ENCODE peak calls at places on chromosomes 7 and 10, in eight cellular contexts. P is hepatocyte, D is OCI-LY7, B is SK-N-SH, I is GM23338, K is MM.1S, U is neural progenitor cell, Y is HCT116. Z is an unnamed sample.

GRCh38 chr10:43057831-43058340 is 19.0 kb upstream of the RET start:
- DNase-seq in P (no peak), D (no peak), B (no peak), I (no peak), K (no peak), U (no peak), Y (no peak), Z (no peak)

GRCh38 chr7:143892527-143893300 is 9.3 kb downstream of the TCAF1 start:
- DNase-seq in P (no peak), D (peak), B (no peak), I (peak), K (peak), U (peak), Y (peak), Z (peak)

GRCh38 chr7:29113384-29114102 is 32.8 kb downstream of the CPVL start:
- DNase-seq in P (peak), D (peak), B (no peak), I (peak), K (peak), U (peak), Y (peak), Z (peak)

GRCh38 chr10:103836776-103837344 is 18.5 kb downstream of the SH3PXD2A start:
- DNase-seq in P (peak), D (no peak), B (no peak), I (no peak), K (no peak), U (no peak), Y (no peak), Z (no peak)

GRCh38 chr7:25303380-25304321 is 75.4 kb upstream of the NPVF start:
- DNase-seq in P (peak), D (no peak), B (no peak), I (peak), K (peak), U (peak), Y (no peak), Z (no peak)

GRCh38 chr10:93703066-93703465 is 674 bp upstream of the FRA10AC1 start:
- DNase-seq in P (no peak), D (peak), B (peak), I (no peak), K (no peak), U (no peak), Y (no peak), Z (no peak)

GRCh38 chr10:29150010-29150409 is 138.9 kb upstream of the LYZL1 start:
- DNase-seq in P (peak), D (no peak), B (peak), I (no peak), K (no peak), U (peak), Y (no peak), Z (no peak)

GRCh38 chr7:127943541-127944521 is 87.4 kb downstream of the LRRC4 start:
- DNase-seq in P (peak), D (no peak), B (peak), I (no peak), K (no peak), U (peak), Y (no peak), Z (no peak)

GRCh38 chr7:96449094-96449493 is 127.2 kb upstream of the SLC25A13 start:
- DNase-seq in P (no peak), D (no peak), B (peak), I (peak), K (no peak), U (peak), Y (no peak), Z (no peak)

GRCh38 chr10:132955479-132955878 is 13.1 kb upstream of the CFAP46 start:
- DNase-seq in P (no peak), D (no peak), B (no peak), I (no peak), K (no peak), U (no peak), Y (no peak), Z (no peak)

GRCh38 chr7:142391191-142391992 is 133.5 kb upstream of the PRSS58 start:
- DNase-seq in P (peak), D (no peak), B (no peak), I (peak), K (peak), U (peak), Y (peak), Z (peak)

GRCh38 chr10:62584216-62584615 is 210.0 kb downstream of the ZNF365 start:
- DNase-seq in P (no peak), D (no peak), B (no peak), I (no peak), K (no peak), U (no peak), Y (no peak), Z (no peak)

GRCh38 chr10:52542891-52543290 is 228.8 kb downstream of the DKK1 start:
- DNase-seq in P (no peak), D (no peak), B (no peak), I (no peak), K (no peak), U (no peak), Y (no peak), Z (peak)

GRCh38 chr10:46999217-46999616 is 88.0 kb downstream of the PTPN20 start:
- DNase-seq in P (no peak), D (no peak), B (no peak), I (no peak), K (no peak), U (no peak), Y (no peak), Z (no peak)

GRCh38 chr10:130761032-130761575 is 550.4 kb downstream of the TCERG1L start:
- DNase-seq in P (no peak), D (no peak), B (no peak), I (no peak), K (no peak), U (no peak), Y (no peak), Z (no peak)

GRCh38 chr10:132627736-132628512 is 90.3 kb downstream of the INPP5A start:
- DNase-seq in P (peak), D (no peak), B (peak), I (no peak), K (no peak), U (no peak), Y (no peak), Z (no peak)

GRCh38 chr10:114874827-114875541 is 53.4 kb downstream of the FHIP2A start:
- DNase-seq in P (peak), D (no peak), B (peak), I (peak), K (no peak), U (peak), Y (no peak), Z (no peak)
- TF ChIP-seq CTCF in P (peak), D (no peak), B (no peak), I (peak), K (no peak), U (peak), Y (no peak), Z (no peak)

GRCh38 chr7:15829689-15830088 is 143.2 kb upstream of the MEOX2 start:
- DNase-seq in P (no peak), D (no peak), B (no peak), I (no peak), K (no peak), U (no peak), Y (no peak), Z (no peak)
- H2AFZ ChIP-seq in P (no peak), D (no peak), B (no peak), I (no peak), K (no peak), U (no peak), Y (no peak), Z (no peak)

DNA sequence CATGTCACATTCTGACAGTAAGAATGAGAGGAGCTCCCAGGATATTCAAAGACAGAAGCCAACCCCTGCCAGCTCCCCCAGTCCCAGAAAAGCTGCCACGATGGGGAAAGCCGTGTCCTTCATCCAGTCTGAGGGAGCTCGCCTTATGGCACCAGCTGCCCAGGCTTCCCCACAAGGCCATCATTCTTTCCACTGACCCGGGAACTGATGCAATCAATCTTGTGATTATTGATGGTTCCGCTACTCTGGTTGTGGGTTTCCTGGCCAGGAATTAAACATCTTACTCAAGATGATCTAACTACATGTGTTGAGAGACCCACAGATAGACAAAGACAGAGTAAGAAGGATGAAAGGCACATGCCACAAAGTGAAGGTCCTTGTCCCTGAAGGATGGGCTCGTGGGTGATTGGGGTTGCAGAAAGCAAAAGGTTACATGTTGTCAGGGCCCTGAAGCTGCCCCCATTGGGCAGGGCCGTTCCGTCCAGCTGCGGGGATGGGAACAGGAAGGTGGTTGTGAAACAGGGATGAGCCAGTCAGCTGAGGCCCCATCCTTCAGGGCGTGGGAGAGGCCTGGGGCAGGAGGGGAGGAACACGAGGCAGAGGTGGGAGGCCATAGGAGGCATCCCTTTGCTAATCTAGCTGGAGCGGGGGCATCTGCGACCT is 127.6 kb downstream of the OAT start:
- DNase-seq in P (no peak), D (no peak), B (no peak), I (no peak), K (no peak), U (no peak), Y (no peak), Z (no peak)
- TF ChIP-seq EZH2phosphoT487 in P (no peak), D (no peak), B (no peak), I (no peak), K (no peak), U (no peak), Y (no peak), Z (no peak)

DNA sequence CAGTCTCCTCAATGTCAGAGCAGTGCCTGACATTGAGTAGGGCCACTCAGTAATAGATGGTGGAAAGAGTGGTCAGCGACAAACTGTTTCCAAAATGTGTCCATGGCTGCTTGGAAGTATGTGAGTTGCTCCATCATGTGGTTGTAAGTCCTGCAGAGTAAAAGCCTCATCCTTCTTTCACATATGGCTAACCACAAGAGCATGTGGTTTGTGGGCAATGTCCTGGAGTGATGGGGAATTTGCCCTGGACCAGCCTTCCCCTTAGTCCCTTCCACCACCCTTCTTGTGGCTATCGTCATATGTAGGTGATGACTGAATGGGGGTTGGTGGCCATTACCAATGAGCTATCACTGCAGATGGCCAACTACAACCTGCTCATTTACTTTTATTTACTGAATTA is 33.0 kb upstream of the PLXNA4 start:
- DNase-seq in P (no peak), D (no peak), B (no peak), I (no peak), K (no peak), U (no peak), Y (no peak), Z (no peak)
- TF ChIP-seq CTCF in P (no peak), D (no peak), B (no peak), I (no peak), K (no peak), U (no peak), Y (no peak), Z (no peak)

GRCh38 chr7:114885836-114886235 is 36.1 kb upstream of the MDFIC start:
- DNase-seq in P (no peak), D (no peak), B (no peak), I (no peak), K (no peak), U (no peak), Y (no peak), Z (peak)
- H2AFZ ChIP-seq in P (no peak), D (no peak), B (no peak), I (no peak), K (no peak), U (no peak), Y (no peak), Z (no peak)

DNA sequence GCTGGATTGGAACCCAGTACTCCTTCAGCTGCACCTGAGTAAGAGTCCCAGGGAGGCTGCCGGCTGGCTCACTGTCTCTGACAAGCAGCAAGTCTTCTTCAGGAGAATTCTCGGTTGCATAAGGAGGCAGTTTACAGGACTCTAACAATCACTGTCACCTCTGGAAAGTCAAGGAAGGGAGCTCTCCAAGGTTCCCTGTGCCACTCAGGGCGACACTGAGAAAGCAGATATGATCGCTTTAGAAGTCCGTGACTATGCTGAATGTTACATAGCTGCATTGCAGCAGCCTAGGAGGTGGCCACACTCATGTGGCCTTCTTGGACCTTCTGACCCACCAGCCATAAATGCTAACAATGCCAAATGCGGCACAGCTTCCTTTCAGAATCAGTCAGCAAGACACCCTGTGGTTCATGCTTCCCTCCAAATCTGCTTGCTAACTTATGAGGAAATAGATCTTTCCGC is 133.0 kb downstream of the ATXN7L1 start:
- DNase-seq in P (no peak), D (no peak), B (no peak), I (peak), K (no peak), U (peak), Y (no peak), Z (no peak)
- TF ChIP-seq EZH2phosphoT487 in P (no peak), D (no peak), B (no peak), I (no peak), K (no peak), U (no peak), Y (no peak), Z (no peak)